ENCODE peak calls at places on chromosome 3, in six cellular contexts. One of them, this sample, is unnamed.
A peak's percentile ranks its signal among the peaks of the same experiment; 100 is the strongest.

GRCh38 chr3:141735176-141735575 is 2.9 kb upstream of the RNF7 start:
- DNase-seq in pancreas: no peak
- DNase-seq in fibroblast of lung: no peak
- DNase-seq in uterus: no peak
- DNase-seq in astrocyte of the cerebellum: no peak
- DNase-seq in HL-60: no peak
- DNase-seq in this sample: no peak

GRCh38 chr3:49465269-49466034 is 4.6 kb upstream of the DAG1 start:
- DNase-seq in pancreas: peak; percentile 49
- DNase-seq in astrocyte of the cerebellum: no peak
- DNase-seq in fibroblast of lung: peak; percentile 51
- DNase-seq in uterus: no peak
- DNase-seq in HL-60: no peak
- DNase-seq in this sample: no peak

GRCh38 chr3:56107157-56107556 is 361.1 kb downstream of the ERC2 start:
- DNase-seq in pancreas: no peak
- DNase-seq in fibroblast of lung: no peak
- DNase-seq in uterus: no peak
- DNase-seq in HL-60: no peak
- DNase-seq in astrocyte of the cerebellum: no peak
- DNase-seq in this sample: no peak

GRCh38 chr3:125683067-125683844 is 88.0 kb upstream of the OSBPL11 start:
- DNase-seq in uterus: peak; percentile 88
- DNase-seq in pancreas: peak; percentile 28
- DNase-seq in astrocyte of the cerebellum: no peak
- DNase-seq in HL-60: no peak
- DNase-seq in fibroblast of lung: no peak
- DNase-seq in this sample: no peak

GRCh38 chr3:123449092-123449985 is 449 bp upstream of the ADCY5 start:
- DNase-seq in HL-60: no peak
- DNase-seq in pancreas: peak; percentile 60
- DNase-seq in fibroblast of lung: peak; percentile 22
- DNase-seq in astrocyte of the cerebellum: no peak
- DNase-seq in uterus: peak; percentile 33
- DNase-seq in this sample: no peak

GRCh38 chr3:8481380-8481779 is 20.2 kb upstream of the LMCD1 start:
- DNase-seq in fibroblast of lung: no peak
- DNase-seq in HL-60: no peak
- DNase-seq in astrocyte of the cerebellum: no peak
- DNase-seq in pancreas: no peak
- DNase-seq in uterus: no peak
- DNase-seq in this sample: no peak

GRCh38 chr3:58630081-58630709 is 36.4 kb downstream of the FAM3D start:
- DNase-seq in HL-60: peak; percentile 18
- DNase-seq in astrocyte of the cerebellum: peak; percentile 42
- DNase-seq in pancreas: peak; percentile 56
- DNase-seq in fibroblast of lung: peak; percentile 39
- DNase-seq in uterus: peak; percentile 74
- DNase-seq in this sample: no peak

GRCh38 chr3:184240384-184241140 is 8.2 kb downstream of the ALG3 start:
- DNase-seq in fibroblast of lung: peak; percentile 33
- DNase-seq in HL-60: no peak
- DNase-seq in uterus: no peak
- DNase-seq in astrocyte of the cerebellum: no peak
- DNase-seq in pancreas: no peak
- DNase-seq in this sample: no peak

GRCh38 chr3:16103472-16103871 is 71.0 kb upstream of the GALNT15 start:
- DNase-seq in uterus: no peak
- DNase-seq in fibroblast of lung: peak; percentile 98
- DNase-seq in HL-60: no peak
- DNase-seq in astrocyte of the cerebellum: peak; percentile 84
- DNase-seq in pancreas: no peak
- DNase-seq in this sample: no peak
- H3K4me3 ChIP-seq in uterus: no peak overlapping the region
- H3K4me3 ChIP-seq in fibroblast of lung: no peak overlapping the region
- H3K4me3 ChIP-seq in HL-60: no peak overlapping the region
- H3K4me3 ChIP-seq in astrocyte of the cerebellum: no peak overlapping the region
- H3K4me3 ChIP-seq in pancreas: no peak overlapping the region
- H3K4me3 ChIP-seq in this sample: no peak overlapping the region

GRCh38 chr3:143764840-143765239 is 83.4 kb downstream of the SLC9A9 start:
- DNase-seq in pancreas: no peak
- DNase-seq in fibroblast of lung: no peak
- DNase-seq in astrocyte of the cerebellum: no peak
- DNase-seq in HL-60: no peak
- DNase-seq in uterus: no peak
- DNase-seq in this sample: no peak

GRCh38 chr3:143769663-143770062 is 78.6 kb downstream of the SLC9A9 start:
- DNase-seq in astrocyte of the cerebellum: no peak
- DNase-seq in HL-60: no peak
- DNase-seq in uterus: no peak
- DNase-seq in pancreas: no peak
- DNase-seq in fibroblast of lung: peak; percentile 30
- DNase-seq in this sample: no peak

GRCh38 chr3:143757691-143758090 is 90.6 kb downstream of the SLC9A9 start:
- DNase-seq in fibroblast of lung: no peak
- DNase-seq in HL-60: no peak
- DNase-seq in uterus: no peak
- DNase-seq in pancreas: no peak
- DNase-seq in astrocyte of the cerebellum: no peak
- DNase-seq in this sample: no peak

GRCh38 chr3:143763568-143764162 is 84.6 kb downstream of the SLC9A9 start:
- DNase-seq in HL-60: no peak
- DNase-seq in astrocyte of the cerebellum: no peak
- DNase-seq in fibroblast of lung: peak; percentile 8
- DNase-seq in pancreas: no peak
- DNase-seq in uterus: no peak
- DNase-seq in this sample: peak; percentile 9
- TF ChIP-seq CTCF in HL-60: no peak
- TF ChIP-seq CTCF in astrocyte of the cerebellum: peak; percentile 38
- TF ChIP-seq CTCF in fibroblast of lung: peak; percentile 39
- TF ChIP-seq CTCF in pancreas: no peak
- TF ChIP-seq CTCF in uterus: no peak
- TF ChIP-seq CTCF in this sample: peak; percentile 68

GRCh38 chr3:71325715-71326114 is 257.8 kb downstream of the FOXP1 start:
- DNase-seq in fibroblast of lung: no peak
- DNase-seq in uterus: no peak
- DNase-seq in astrocyte of the cerebellum: no peak
- DNase-seq in HL-60: no peak
- DNase-seq in pancreas: no peak
- DNase-seq in this sample: no peak
- H3K4me3 ChIP-seq in fibroblast of lung: no peak overlapping the region
- H3K4me3 ChIP-seq in uterus: no peak overlapping the region
- H3K4me3 ChIP-seq in astrocyte of the cerebellum: no peak overlapping the region
- H3K4me3 ChIP-seq in HL-60: no peak overlapping the region
- H3K4me3 ChIP-seq in pancreas: no peak overlapping the region
- H3K4me3 ChIP-seq in this sample: no peak overlapping the region

GRCh38 chr3:57292895-57293526 is 526 bp upstream of the ASB14 start:
- DNase-seq in fibroblast of lung: no peak
- DNase-seq in uterus: no peak
- DNase-seq in HL-60: no peak
- DNase-seq in astrocyte of the cerebellum: no peak
- DNase-seq in pancreas: no peak
- DNase-seq in this sample: no peak

GRCh38 chr3:57292159-57292894 is at the start of gene ASB14:
- DNase-seq in pancreas: no peak
- DNase-seq in astrocyte of the cerebellum: no peak
- DNase-seq in HL-60: no peak
- DNase-seq in fibroblast of lung: no peak
- DNase-seq in uterus: no peak
- DNase-seq in this sample: no peak

GRCh38 chr3:57298041-57298440 is 5.6 kb upstream of the ASB14 start:
- DNase-seq in fibroblast of lung: peak; percentile 56
- DNase-seq in astrocyte of the cerebellum: no peak
- DNase-seq in pancreas: no peak
- DNase-seq in uterus: no peak
- DNase-seq in HL-60: no peak
- DNase-seq in this sample: peak; percentile 68
- TF ChIP-seq CTCF in fibroblast of lung: no peak
- TF ChIP-seq CTCF in astrocyte of the cerebellum: no peak
- TF ChIP-seq CTCF in pancreas: no peak
- TF ChIP-seq CTCF in uterus: no peak
- TF ChIP-seq CTCF in HL-60: no peak
- TF ChIP-seq CTCF in this sample: peak; percentile 36

GRCh38 chr3:16496008-16496407 is 17.5 kb downstream of the RFTN1 start:
- DNase-seq in fibroblast of lung: no peak
- DNase-seq in astrocyte of the cerebellum: no peak
- DNase-seq in uterus: no peak
- DNase-seq in pancreas: no peak
- DNase-seq in HL-60: no peak
- DNase-seq in this sample: no peak
- H3K4me3 ChIP-seq in fibroblast of lung: no peak overlapping the region
- H3K4me3 ChIP-seq in astrocyte of the cerebellum: no peak overlapping the region
- H3K4me3 ChIP-seq in uterus: no peak overlapping the region
- H3K4me3 ChIP-seq in pancreas: no peak overlapping the region
- H3K4me3 ChIP-seq in HL-60: no peak overlapping the region
- H3K4me3 ChIP-seq in this sample: no peak overlapping the region

This sample was measured in epithelial cell of proximal tubule.